ENCODE peak calls at places on chromosomes 7 and 10, in nine cellular contexts. One of them, this sample, is unnamed.

GRCh38 chr10:70561051-70561450 is 41.5 kb downstream of the PRF1 start:
- DNase-seq in tibial nerve: no peak
- DNase-seq in endodermal cell: peak
- DNase-seq in RWPE2: peak
- DNase-seq in NT2/D1: no peak
- DNase-seq in upper lobe of left lung: no peak
- DNase-seq in fibroblast of lung: peak
- DNase-seq in esophagus squamous epithelium: no peak
- DNase-seq in Peyer's patch: no peak
- DNase-seq in this sample: peak

GRCh38 chr7:127758105-127758504 is 106.1 kb downstream of the SND1 start:
- DNase-seq in tibial nerve: no peak
- DNase-seq in endodermal cell: no peak
- DNase-seq in RWPE2: no peak
- DNase-seq in NT2/D1: no peak
- DNase-seq in upper lobe of left lung: no peak
- DNase-seq in fibroblast of lung: no peak
- DNase-seq in esophagus squamous epithelium: no peak
- DNase-seq in Peyer's patch: no peak
- DNase-seq in this sample: peak

GRCh38 chr7:108348913-108349312 is 107.3 kb downstream of the NRCAM start:
- DNase-seq in tibial nerve: no peak
- DNase-seq in endodermal cell: no peak
- DNase-seq in RWPE2: no peak
- DNase-seq in NT2/D1: no peak
- DNase-seq in upper lobe of left lung: no peak
- DNase-seq in fibroblast of lung: peak
- DNase-seq in esophagus squamous epithelium: no peak
- DNase-seq in Peyer's patch: no peak
- DNase-seq in this sample: peak

GRCh38 chr10:98664329-98665042 is 217.8 kb upstream of the HPS1 start:
- DNase-seq in tibial nerve: no peak
- DNase-seq in endodermal cell: peak
- DNase-seq in RWPE2: no peak
- DNase-seq in NT2/D1: peak
- DNase-seq in upper lobe of left lung: no peak
- DNase-seq in fibroblast of lung: peak
- DNase-seq in esophagus squamous epithelium: no peak
- DNase-seq in Peyer's patch: no peak
- DNase-seq in this sample: peak

GRCh38 chr10:17113346-17113745 is 16.3 kb downstream of the CUBN start:
- DNase-seq in tibial nerve: no peak
- DNase-seq in endodermal cell: no peak
- DNase-seq in RWPE2: no peak
- DNase-seq in NT2/D1: no peak
- DNase-seq in upper lobe of left lung: no peak
- DNase-seq in fibroblast of lung: no peak
- DNase-seq in esophagus squamous epithelium: no peak
- DNase-seq in Peyer's patch: no peak
- DNase-seq in this sample: no peak

GRCh38 chr10:14736600-14737081 is 38.1 kb downstream of the FAM107B start:
- DNase-seq in tibial nerve: peak
- DNase-seq in endodermal cell: peak
- DNase-seq in RWPE2: no peak
- DNase-seq in NT2/D1: no peak
- DNase-seq in upper lobe of left lung: no peak
- DNase-seq in fibroblast of lung: peak
- DNase-seq in esophagus squamous epithelium: no peak
- DNase-seq in Peyer's patch: peak
- DNase-seq in this sample: peak

GRCh38 chr10:119737827-119738226 is 12.0 kb downstream of the INPP5F start:
- DNase-seq in tibial nerve: no peak
- DNase-seq in endodermal cell: peak
- DNase-seq in RWPE2: no peak
- DNase-seq in NT2/D1: peak
- DNase-seq in upper lobe of left lung: no peak
- DNase-seq in fibroblast of lung: peak
- DNase-seq in esophagus squamous epithelium: no peak
- DNase-seq in Peyer's patch: no peak
- DNase-seq in this sample: peak

GRCh38 chr10:112653851-112654250 is 206.8 kb downstream of the VTI1A start:
- DNase-seq in tibial nerve: no peak
- DNase-seq in endodermal cell: no peak
- DNase-seq in RWPE2: no peak
- DNase-seq in NT2/D1: no peak
- DNase-seq in upper lobe of left lung: no peak
- DNase-seq in fibroblast of lung: no peak
- DNase-seq in esophagus squamous epithelium: no peak
- DNase-seq in Peyer's patch: no peak
- DNase-seq in this sample: no peak

GRCh38 chr7:101516849-101517248 is 112.2 kb downstream of the MYL10 start:
- DNase-seq in tibial nerve: no peak
- DNase-seq in endodermal cell: peak
- DNase-seq in RWPE2: no peak
- DNase-seq in NT2/D1: no peak
- DNase-seq in upper lobe of left lung: no peak
- DNase-seq in fibroblast of lung: no peak
- DNase-seq in esophagus squamous epithelium: no peak
- DNase-seq in Peyer's patch: no peak
- DNase-seq in this sample: no peak

GRCh38 chr10:15805395-15806058 is 54.8 kb downstream of the MINDY3 start:
- DNase-seq in tibial nerve: no peak
- DNase-seq in endodermal cell: no peak
- DNase-seq in RWPE2: no peak
- DNase-seq in NT2/D1: no peak
- DNase-seq in upper lobe of left lung: no peak
- DNase-seq in fibroblast of lung: no peak
- DNase-seq in esophagus squamous epithelium: no peak
- DNase-seq in Peyer's patch: no peak
- DNase-seq in this sample: no peak

GRCh38 chr10:108166401-108166800 is 1001.9 kb upstream of the SORCS1 start:
- DNase-seq in tibial nerve: no peak
- DNase-seq in endodermal cell: no peak
- DNase-seq in RWPE2: no peak
- DNase-seq in NT2/D1: no peak
- DNase-seq in upper lobe of left lung: no peak
- DNase-seq in fibroblast of lung: no peak
- DNase-seq in esophagus squamous epithelium: no peak
- DNase-seq in Peyer's patch: no peak
- DNase-seq in this sample: no peak

GRCh38 chr10:83819609-83820008 is 319.7 kb upstream of the GHITM start:
- DNase-seq in tibial nerve: no peak
- DNase-seq in endodermal cell: no peak
- DNase-seq in RWPE2: no peak
- DNase-seq in NT2/D1: no peak
- DNase-seq in upper lobe of left lung: no peak
- DNase-seq in fibroblast of lung: no peak
- DNase-seq in esophagus squamous epithelium: no peak
- DNase-seq in Peyer's patch: no peak
- DNase-seq in this sample: no peak

GRCh38 chr10:61939575-61940301 is 38.2 kb downstream of the ARID5B start:
- DNase-seq in tibial nerve: no peak
- DNase-seq in endodermal cell: no peak
- DNase-seq in RWPE2: no peak
- DNase-seq in NT2/D1: no peak
- DNase-seq in upper lobe of left lung: no peak
- DNase-seq in fibroblast of lung: peak
- DNase-seq in esophagus squamous epithelium: no peak
- DNase-seq in Peyer's patch: no peak
- DNase-seq in this sample: peak

GRCh38 chr7:1977059-1977875 is 255.5 kb downstream of the MAD1L1 start:
- DNase-seq in tibial nerve: no peak
- DNase-seq in endodermal cell: no peak
- DNase-seq in RWPE2: no peak
- DNase-seq in NT2/D1: no peak
- DNase-seq in upper lobe of left lung: peak
- DNase-seq in fibroblast of lung: no peak
- DNase-seq in esophagus squamous epithelium: no peak
- DNase-seq in Peyer's patch: no peak
- DNase-seq in this sample: no peak

GRCh38 chr10:18367840-18368239 is 227.6 kb downstream of the CACNB2 start:
- DNase-seq in tibial nerve: no peak
- DNase-seq in endodermal cell: no peak
- DNase-seq in RWPE2: no peak
- DNase-seq in NT2/D1: no peak
- DNase-seq in upper lobe of left lung: no peak
- DNase-seq in fibroblast of lung: no peak
- DNase-seq in esophagus squamous epithelium: no peak
- DNase-seq in Peyer's patch: no peak
- DNase-seq in this sample: no peak

GRCh38 chr10:31011660-31012022 is 20.0 kb downstream of the ZNF438 start:
- DNase-seq in tibial nerve: no peak
- DNase-seq in endodermal cell: no peak
- DNase-seq in RWPE2: no peak
- DNase-seq in NT2/D1: no peak
- DNase-seq in upper lobe of left lung: no peak
- DNase-seq in fibroblast of lung: peak
- DNase-seq in esophagus squamous epithelium: no peak
- DNase-seq in Peyer's patch: no peak
- DNase-seq in this sample: no peak

GRCh38 chr7:42624471-42624870 is 287.4 kb downstream of the C7orf25 start:
- DNase-seq in tibial nerve: no peak
- DNase-seq in endodermal cell: no peak
- DNase-seq in RWPE2: no peak
- DNase-seq in NT2/D1: no peak
- DNase-seq in upper lobe of left lung: no peak
- DNase-seq in fibroblast of lung: peak
- DNase-seq in esophagus squamous epithelium: no peak
- DNase-seq in Peyer's patch: no peak
- DNase-seq in this sample: peak

GRCh38 chr10:7432884-7433726 is 22.3 kb upstream of the SFMBT2 start:
- DNase-seq in tibial nerve: no peak
- DNase-seq in endodermal cell: no peak
- DNase-seq in RWPE2: no peak
- DNase-seq in NT2/D1: no peak
- DNase-seq in upper lobe of left lung: no peak
- DNase-seq in fibroblast of lung: peak
- DNase-seq in esophagus squamous epithelium: no peak
- DNase-seq in Peyer's patch: no peak
- DNase-seq in this sample: peak

GRCh38 chr7:99363286-99363685 is 11.2 kb upstream of the ARPC1B start:
- DNase-seq in tibial nerve: no peak
- DNase-seq in endodermal cell: no peak
- DNase-seq in RWPE2: no peak
- DNase-seq in NT2/D1: no peak
- DNase-seq in upper lobe of left lung: no peak
- DNase-seq in fibroblast of lung: no peak
- DNase-seq in esophagus squamous epithelium: no peak
- DNase-seq in Peyer's patch: no peak
- DNase-seq in this sample: no peak

GRCh38 chr7:26165950-26166680 is 14.1 kb downstream of the NFE2L3 start:
- DNase-seq in tibial nerve: no peak
- DNase-seq in endodermal cell: no peak
- DNase-seq in RWPE2: no peak
- DNase-seq in NT2/D1: no peak
- DNase-seq in upper lobe of left lung: no peak
- DNase-seq in fibroblast of lung: no peak
- DNase-seq in esophagus squamous epithelium: no peak
- DNase-seq in Peyer's patch: no peak
- DNase-seq in this sample: no peak

GRCh38 chr7:66013938-66014337 is 31.9 kb upstream of the GUSB start:
- DNase-seq in tibial nerve: no peak
- DNase-seq in endodermal cell: peak
- DNase-seq in RWPE2: no peak
- DNase-seq in NT2/D1: peak
- DNase-seq in upper lobe of left lung: no peak
- DNase-seq in fibroblast of lung: peak
- DNase-seq in esophagus squamous epithelium: no peak
- DNase-seq in Peyer's patch: no peak
- DNase-seq in this sample: peak

GRCh38 chr7:131103997-131104396 is 223.7 kb upstream of the MKLN1 start:
- DNase-seq in tibial nerve: no peak
- DNase-seq in endodermal cell: no peak
- DNase-seq in RWPE2: no peak
- DNase-seq in NT2/D1: no peak
- DNase-seq in upper lobe of left lung: no peak
- DNase-seq in fibroblast of lung: peak
- DNase-seq in esophagus squamous epithelium: no peak
- DNase-seq in Peyer's patch: no peak
- DNase-seq in this sample: peak
- H3K4me3 ChIP-seq in tibial nerve: no peak
- H3K4me3 ChIP-seq in endodermal cell: no peak
- H3K4me3 ChIP-seq in RWPE2: no peak
- H3K4me3 ChIP-seq in NT2/D1: no peak
- H3K4me3 ChIP-seq in upper lobe of left lung: peak
- H3K4me3 ChIP-seq in fibroblast of lung: no peak
- H3K4me3 ChIP-seq in esophagus squamous epithelium: peak
- H3K4me3 ChIP-seq in Peyer's patch: no peak
- H3K4me3 ChIP-seq in this sample: no peak

GRCh38 chr7:79337722-79338121 is 115.7 kb downstream of the MAGI2 start:
- DNase-seq in tibial nerve: no peak
- DNase-seq in endodermal cell: no peak
- DNase-seq in RWPE2: no peak
- DNase-seq in NT2/D1: no peak
- DNase-seq in upper lobe of left lung: no peak
- DNase-seq in fibroblast of lung: no peak
- DNase-seq in esophagus squamous epithelium: no peak
- DNase-seq in Peyer's patch: no peak
- DNase-seq in this sample: no peak
- H3K4me3 ChIP-seq in tibial nerve: no peak
- H3K4me3 ChIP-seq in endodermal cell: no peak
- H3K4me3 ChIP-seq in RWPE2: no peak
- H3K4me3 ChIP-seq in NT2/D1: no peak
- H3K4me3 ChIP-seq in upper lobe of left lung: no peak
- H3K4me3 ChIP-seq in fibroblast of lung: no peak
- H3K4me3 ChIP-seq in esophagus squamous epithelium: no peak
- H3K4me3 ChIP-seq in Peyer's patch: no peak
- H3K4me3 ChIP-seq in this sample: no peak

GRCh38 chr7:129189661-129190310 is 1.4 kb downstream of the SMO start:
- DNase-seq in tibial nerve: no peak
- DNase-seq in endodermal cell: no peak
- DNase-seq in RWPE2: no peak
- DNase-seq in NT2/D1: no peak
- DNase-seq in upper lobe of left lung: no peak
- DNase-seq in fibroblast of lung: peak
- DNase-seq in esophagus squamous epithelium: no peak
- DNase-seq in Peyer's patch: no peak
- DNase-seq in this sample: no peak
- H3K4me3 ChIP-seq in tibial nerve: peak
- H3K4me3 ChIP-seq in endodermal cell: peak
- H3K4me3 ChIP-seq in RWPE2: peak
- H3K4me3 ChIP-seq in NT2/D1: peak
- H3K4me3 ChIP-seq in upper lobe of left lung: peak
- H3K4me3 ChIP-seq in fibroblast of lung: peak
- H3K4me3 ChIP-seq in esophagus squamous epithelium: peak
- H3K4me3 ChIP-seq in Peyer's patch: peak
- H3K4me3 ChIP-seq in this sample: peak

DNA sequence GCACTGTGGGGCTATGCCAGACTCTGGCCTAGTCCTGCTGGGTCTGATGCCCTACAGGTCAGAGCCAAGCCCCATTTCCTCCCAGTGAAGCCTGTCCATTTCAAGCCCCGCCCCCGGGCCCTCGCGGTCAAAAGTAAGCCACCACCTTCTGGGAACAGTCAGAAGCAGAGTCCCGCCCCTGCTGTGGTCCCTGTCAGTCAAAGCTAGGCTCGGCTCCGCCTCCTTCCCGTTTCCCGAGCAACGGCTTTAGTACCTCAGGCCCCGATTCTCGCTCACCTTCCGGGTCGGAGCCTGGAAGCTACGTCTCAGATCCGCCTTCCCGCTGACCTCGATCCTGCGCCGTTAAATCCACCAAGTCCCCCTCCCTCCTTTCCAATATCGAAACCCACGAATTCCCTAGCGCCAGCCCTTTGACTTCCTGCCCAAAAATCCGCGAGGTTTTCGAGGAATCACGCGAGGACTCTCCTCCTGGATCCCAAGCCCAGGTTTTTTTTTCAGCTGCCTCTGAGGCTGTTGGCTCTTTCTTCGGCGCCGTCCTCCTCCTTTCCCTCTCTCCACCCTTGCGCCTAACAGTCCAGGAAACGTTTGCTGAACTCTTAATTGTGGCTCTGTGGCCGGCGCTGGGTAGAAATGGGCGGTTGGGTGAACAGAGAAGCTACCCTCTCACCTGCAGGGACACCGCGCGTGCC is 11.8 kb downstream of the SFXN3 start:
- DNase-seq in tibial nerve: peak
- DNase-seq in endodermal cell: peak
- DNase-seq in RWPE2: peak
- DNase-seq in NT2/D1: peak
- DNase-seq in upper lobe of left lung: peak
- DNase-seq in fibroblast of lung: peak
- DNase-seq in esophagus squamous epithelium: peak
- DNase-seq in Peyer's patch: peak
- DNase-seq in this sample: peak
- H3K4me3 ChIP-seq in tibial nerve: peak
- H3K4me3 ChIP-seq in endodermal cell: peak
- H3K4me3 ChIP-seq in RWPE2: peak
- H3K4me3 ChIP-seq in NT2/D1: peak
- H3K4me3 ChIP-seq in upper lobe of left lung: peak
- H3K4me3 ChIP-seq in fibroblast of lung: peak
- H3K4me3 ChIP-seq in esophagus squamous epithelium: peak
- H3K4me3 ChIP-seq in Peyer's patch: peak
- H3K4me3 ChIP-seq in this sample: peak

This sample was measured in astrocyte of the spinal cord.